ENCODE peak calls at places on chromosomes 16 and 17, in seven cellular contexts. R is Daoy, U is lower leg skin, F is DMS153, E is GOT3, T is ELR, W is T1000. A is an unnamed sample.

GRCh38 chr16:85614338-85615013 is 1.4 kb downstream of the GSE1 start:
- DNase-seq in R (peak), F (no peak), U (peak), W (no peak), T (no peak), E (no peak), A (no peak)

GRCh38 chr16:87525352-87525751 is 32.5 kb upstream of the ZCCHC14 start:
- DNase-seq in F (no peak), E (no peak), U (no peak), T (no peak), R (no peak), W (no peak), A (no peak)

GRCh38 chr17:42266918-42267766 is 9.0 kb downstream of the STAT5B start:
- DNase-seq in F (no peak), E (no peak), W (peak), T (peak), R (peak), U (no peak), A (peak)

GRCh38 chr16:85132456-85133289 is 20.4 kb upstream of the CIBAR2 start:
- DNase-seq in R (no peak), W (no peak), F (no peak), E (no peak), U (no peak), T (peak), A (no peak)

GRCh38 chr17:40348136-40348504 is 16.4 kb downstream of the GJD3 start:
- DNase-seq in U (no peak), F (no peak), R (no peak), E (no peak), W (no peak), T (no peak), A (no peak)

GRCh38 chr16:29663829-29664132 is 734 bp downstream of the SPN start:
- DNase-seq in U (no peak), T (no peak), E (no peak), R (no peak), F (no peak), W (no peak), A (no peak)

GRCh38 chr16:79651363-79651762 is 50.8 kb upstream of the MAF start:
- DNase-seq in F (no peak), T (no peak), W (no peak), U (peak), R (peak), E (no peak), A (no peak)

GRCh38 chr16:68762996-68763756 is 26.1 kb downstream of the CDH1 start:
- DNase-seq in E (no peak), U (no peak), F (no peak), W (no peak), R (peak), T (no peak), A (no peak)

GRCh38 chr17:9907883-9908648 is 3.0 kb upstream of the RCVRN start:
- DNase-seq in E (no peak), F (no peak), W (peak), R (no peak), T (no peak), U (no peak), A (no peak)

GRCh38 chr16:66293932-66294331 is 72.6 kb upstream of the CDH5 start:
- DNase-seq in W (no peak), E (no peak), R (no peak), T (no peak), F (no peak), U (no peak), A (no peak)

GRCh38 chr17:45131294-45131615 is 1.1 kb downstream of the PLCD3 start:
- DNase-seq in U (no peak), R (no peak), E (no peak), F (no peak), W (no peak), T (no peak), A (no peak)

GRCh38 chr16:86575754-86576557 is 2.4 kb upstream of the FOXL1 start:
- DNase-seq in W (peak), T (peak), E (peak), F (peak), R (peak), U (no peak), A (peak)

GRCh38 chr17:69414408-69415274 is at the start of gene MAP2K6:
- DNase-seq in F (peak), E (peak), T (peak), R (peak), W (peak), U (peak), A (peak)

GRCh38 chr16:62644030-62644812 is 608.0 kb upstream of the CDH8 start:
- DNase-seq in U (no peak), T (no peak), W (no peak), F (no peak), E (no peak), R (no peak), A (no peak)

GRCh38 chr17:12296120-12296727 is 275.5 kb downstream of the MAP2K4 start:
- DNase-seq in F (no peak), E (no peak), W (no peak), U (no peak), R (peak), T (peak), A (no peak)

GRCh38 chr17:8185580-8186445 is 4.2 kb downstream of the BORCS6 start:
- DNase-seq in F (no peak), E (peak), T (peak), W (peak), U (peak), R (peak), A (peak)

A was measured in HCEC 1CT.